ENCODE peak calls at places on chromosome 14, in ten cellular contexts. V is caudate nucleus; H is MG63; M is activated T-helper 2 cell treated with anti-CD3 and anti-CD28 coated beads, Interferon-gamma antibody, Interleukin-2, Interleukin-4, amounts not matched to agents 10 μg/mL and 5 μg/mL and 100 μg/mL, durations not matched to agents 14 hours and 24 hours and 36 hours; B is memory B cell; Z is GM10248; F is heart right ventricle; Q is endothelial cell; K is stimulated activated CD4-positive, alpha-beta T cell treated with anti-CD3 and anti-CD28 coated beads, Interleukin-2, amount 100 ng/mL, for 24 hours; U is mucosa of descending colon. L is an unnamed sample.

GRCh38 chr14:76699901-76700590 is 61.2 kb upstream of the VASH1 start:
- DNase-seq in V (no peak), H (no peak), M (no peak), B (no peak), Z (no peak), F (no peak), Q (no peak), K (no peak), U (no peak), L (no peak)

GRCh38 chr14:21070083-21070609 is at the start of gene ARHGEF40:
- DNase-seq in V (peak), H (peak), M (no peak), B (no peak), Z (peak), F (peak), Q (peak), K (no peak), U (peak), L (peak)

GRCh38 chr14:63922696-63923421 is 70.1 kb downstream of the SYNE2 start:
- DNase-seq in V (no peak), H (no peak), M (no peak), B (no peak), Z (no peak), F (no peak), Q (no peak), K (no peak), U (peak), L (no peak)

GRCh38 chr14:45610303-45610702 is 357.3 kb upstream of the MIS18BP1 start:
- DNase-seq in V (no peak), H (no peak), M (no peak), B (no peak), Z (no peak), F (no peak), Q (no peak), K (no peak), U (peak), L (no peak)

GRCh38 chr14:92759679-92760523 is 11.5 kb upstream of the LGMN start:
- DNase-seq in V (no peak), H (no peak), M (no peak), B (no peak), Z (no peak), F (no peak), Q (no peak), K (no peak), U (no peak), L (no peak)

GRCh38 chr14:64591809-64592208 is 42.0 kb downstream of the PPP1R36 start:
- DNase-seq in V (no peak), H (no peak), M (no peak), B (no peak), Z (no peak), F (no peak), Q (no peak), K (no peak), U (no peak), L (no peak)

GRCh38 chr14:102150636-102151195 is 11.0 kb downstream of the WDR20 start:
- DNase-seq in V (no peak), H (no peak), M (no peak), B (no peak), Z (no peak), F (no peak), Q (no peak), K (no peak), U (no peak), L (no peak)

GRCh38 chr14:59254146-59254910 is 65.9 kb downstream of the DAAM1 start:
- DNase-seq in V (no peak), H (peak), M (no peak), B (no peak), Z (no peak), F (peak), Q (no peak), K (no peak), U (peak), L (no peak)

GRCh38 chr14:22837750-22838538 is 1.6 kb downstream of the MMP14 start:
- DNase-seq in V (no peak), H (peak), M (no peak), B (no peak), Z (no peak), F (peak), Q (no peak), K (no peak), U (peak), L (no peak)

GRCh38 chr14:71437870-71438269 is 494.4 kb upstream of the RGS6 start:
- DNase-seq in V (no peak), H (no peak), M (no peak), B (no peak), Z (no peak), F (no peak), Q (no peak), K (no peak), U (no peak), L (no peak)

GRCh38 chr14:26867171-26867757 is 269.4 kb upstream of the NOVA1 start:
- DNase-seq in V (peak), H (peak), M (no peak), B (no peak), Z (no peak), F (no peak), Q (no peak), K (no peak), U (no peak), L (peak)

GRCh38 chr14:99781853-99782610 is 11.2 kb upstream of the EML1 start:
- DNase-seq in V (no peak), H (no peak), M (no peak), B (no peak), Z (no peak), F (no peak), Q (no peak), K (no peak), U (no peak), L (no peak)

GRCh38 chr14:90111895-90112534 is 50.2 kb downstream of the KCNK13 start:
- DNase-seq in V (no peak), H (peak), M (no peak), B (no peak), Z (no peak), F (no peak), Q (no peak), K (no peak), U (no peak), L (no peak)

GRCh38 chr14:94045101-94045500 is 19.0 kb downstream of the OTUB2 start:
- DNase-seq in V (no peak), H (no peak), M (no peak), B (no peak), Z (no peak), F (no peak), Q (no peak), K (no peak), U (no peak), L (no peak)

GRCh38 chr14:101371691-101372493 is 189.4 kb upstream of the DIO3 start:
- DNase-seq in V (no peak), H (no peak), M (no peak), B (no peak), Z (peak), F (no peak), Q (no peak), K (no peak), U (no peak), L (no peak)

GRCh38 chr14:22520235-22520634 is 68.8 kb downstream of the DAD1 start:
- DNase-seq in V (no peak), H (no peak), M (no peak), B (no peak), Z (no peak), F (no peak), Q (no peak), K (no peak), U (no peak), L (no peak)

GRCh38 chr14:83548061-83548839 is 1981.7 kb upstream of the FLRT2 start:
- DNase-seq in V (no peak), H (peak), M (no peak), B (no peak), Z (no peak), F (no peak), Q (no peak), K (no peak), U (no peak), L (no peak)

L was measured in NCI-H1930.